ENCODE peak calls at places on chromosomes 16 and 17, in four cellular contexts. V is neural progenitor cell, Y is B cell, W is GM13977. C is an unnamed sample.

GRCh38 chr16:54166342-54166865 is 120.2 kb downstream of the IRX3 start:
- DNase-seq in V (no peak), Y (no peak), W (no peak), C (no peak)

GRCh38 chr17:48604770-48605329 is at the start of gene HOXB6:
- DNase-seq in V (no peak), Y (no peak), W (no peak), C (no peak)

GRCh38 chr17:13365331-13365730 is 236.4 kb downstream of the HS3ST3A1 start:
- DNase-seq in V (no peak), Y (no peak), W (no peak), C (no peak)

GRCh38 chr17:72631568-72631967 is 460.9 kb downstream of the SLC39A11 start:
- DNase-seq in V (peak; percentile 23), Y (no peak), W (no peak), C (no peak)

GRCh38 chr17:19260958-19261357 is 23.8 kb downstream of the EPN2 start:
- DNase-seq in V (peak; percentile 17), Y (no peak), W (no peak), C (no peak)

GRCh38 chr16:85573696-85574641 is 39.2 kb upstream of the GSE1 start:
- DNase-seq in V (no peak), Y (no peak), W (no peak), C (no peak)

GRCh38 chr17:59504821-59505220 is 60.6 kb upstream of the DHX40 start:
- DNase-seq in V (no peak), Y (no peak), W (no peak), C (no peak)

GRCh38 chr17:42698736-42699414 is 16.5 kb downstream of the CNTNAP1 start:
- DNase-seq in V (peak; percentile 76), Y (no peak), W (no peak), C (no peak)

GRCh38 chr17:50556803-50557202 is 3.7 kb upstream of the CACNA1G start:
- DNase-seq in V (no peak), Y (no peak), W (no peak), C (no peak)

GRCh38 chr16:1003551-1004347 is 22.2 kb downstream of the SOX8 start:
- DNase-seq in V (no peak), Y (no peak), W (no peak), C (no peak)

GRCh38 chr17:40311575-40311974 is 2.6 kb downstream of the RARA start:
- DNase-seq in V (no peak), Y (no peak), W (peak; percentile 23), C (peak; percentile 19)

GRCh38 chr17:40065041-40065770 is 2.4 kb downstream of the THRA start:
- DNase-seq in V (peak; percentile 68), Y (no peak), W (no peak), C (no peak)

GRCh38 chr17:82696916-82697807 is 1.3 kb downstream of the RAB40B start:
- DNase-seq in V (peak; percentile 38), Y (peak; percentile 61), W (peak; percentile 54), C (peak; percentile 56)

GRCh38 chr17:61451538-61452300 is 503 bp upstream of the TBX4 start:
- DNase-seq in V (peak; percentile 74), Y (peak; percentile 63), W (peak; percentile 39), C (no peak)

GRCh38 chr17:72733619-72734282 is 358.7 kb downstream of the SLC39A11 start:
- DNase-seq in V (no peak), Y (no peak), W (peak; percentile 30), C (peak; percentile 51)

GRCh38 chr16:3952342-3953131 is 72.0 kb upstream of the CREBBP start:
- DNase-seq in V (peak; percentile 53), Y (no peak), W (no peak), C (no peak)

GRCh38 chr17:63275968-63276349 is 170.1 kb downstream of the CYB561 start:
- DNase-seq in V (no peak), Y (no peak), W (no peak), C (no peak)

GRCh38 chr17:74768069-74768762 is 7.9 kb downstream of the NAT9 start:
- DNase-seq in V (no peak), Y (no peak), W (no peak), C (no peak)

GRCh38 chr17:42378597-42379594 is 9.3 kb downstream of the STAT3 start:
- DNase-seq in V (no peak), Y (peak; percentile 34), W (no peak), C (no peak)

GRCh38 chr16:69169607-69170352 is 17.2 kb upstream of the SNTB2 start:
- DNase-seq in V (no peak), Y (no peak), W (no peak), C (no peak)

GRCh38 chr16:27505297-27506236 is 44.1 kb downstream of the GTF3C1 start:
- DNase-seq in V (no peak), Y (no peak), W (no peak), C (no peak)

GRCh38 chr17:18905226-18905625 is 46.7 kb upstream of the SLC5A10 start:
- DNase-seq in V (no peak), Y (no peak), W (no peak), C (no peak)

GRCh38 chr16:9092282-9092962 is 978 bp downstream of the HAPSTR1 start:
- DNase-seq in V (peak; percentile 66), Y (peak; percentile 71), W (peak; percentile 48), C (peak; percentile 37)

GRCh38 chr17:60604686-60605334 is 4.8 kb downstream of the PPM1D start:
- DNase-seq in V (no peak), Y (no peak), W (no peak), C (no peak)

GRCh38 chr17:79837888-79838540 is 1.2 kb downstream of the CBX4 start:
- DNase-seq in V (peak; percentile 41), Y (peak; percentile 58), W (no peak), C (no peak)

DNA sequence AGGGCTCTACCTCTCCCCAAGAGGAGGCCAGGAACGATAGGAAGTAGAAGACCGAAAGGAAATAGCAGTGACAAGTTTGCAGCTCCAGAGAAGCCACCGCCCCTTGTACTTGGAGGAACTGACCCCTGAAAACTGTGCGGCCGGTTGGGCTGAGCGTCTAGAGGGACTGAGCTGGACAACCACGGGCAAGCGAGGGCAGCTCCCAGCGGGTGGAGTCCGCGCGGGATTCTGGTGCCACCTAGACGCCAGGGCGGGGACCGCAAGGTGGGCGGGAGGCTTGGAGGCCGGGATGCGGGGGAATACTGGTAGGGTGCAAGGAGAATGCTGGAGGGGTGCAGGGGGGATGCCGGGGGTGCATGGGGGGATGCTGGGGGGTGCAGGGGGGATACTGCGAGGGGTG is 1.3 kb upstream of the SLC6A4 start:
- DNase-seq in V (peak; percentile 83), Y (peak; percentile 54), W (peak; percentile 77), C (peak; percentile 73)
- TF ChIP-seq CTCF in V (peak; percentile 47), Y (no peak), W (peak; percentile 79), C (peak; percentile 39)

DNA sequence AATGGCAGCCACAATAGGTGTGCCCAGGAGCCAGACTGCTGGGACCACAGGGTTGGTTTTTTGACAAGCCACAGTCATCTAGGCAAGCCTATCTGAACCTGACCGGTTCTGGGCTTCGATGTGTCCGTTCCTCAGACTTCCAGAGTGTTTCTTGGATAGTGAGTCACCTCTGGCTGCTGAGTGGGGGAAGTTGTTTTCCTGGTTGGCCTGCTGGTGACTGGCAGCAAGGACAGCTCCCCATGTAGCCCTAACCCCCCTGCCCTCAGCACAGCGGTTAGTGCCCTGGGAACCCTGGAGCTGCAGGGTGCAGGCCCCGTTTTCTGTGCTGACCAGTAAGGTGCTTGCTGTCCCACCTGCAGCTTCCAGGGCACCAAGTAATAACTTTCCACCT is 65.5 kb downstream of the PLD6 start:
- DNase-seq in V (no peak), Y (no peak), W (no peak), C (no peak)
- TF ChIP-seq CTCF in V (no peak), Y (no peak), W (no peak), C (no peak)

GRCh38 chr17:9917801-9918200 is 12.7 kb upstream of the RCVRN start:
- DNase-seq in V (no peak), Y (no peak), W (no peak), C (no peak)
- TF ChIP-seq CTCF in V (no peak), Y (no peak), W (no peak), C (no peak)

GRCh38 chr16:82002831-82003230 is 8.4 kb downstream of the SDR42E1 start:
- DNase-seq in V (no peak), Y (no peak), W (no peak), C (no peak)
- TF ChIP-seq CTCF in V (no peak), Y (no peak), W (no peak), C (no peak)

DNA sequence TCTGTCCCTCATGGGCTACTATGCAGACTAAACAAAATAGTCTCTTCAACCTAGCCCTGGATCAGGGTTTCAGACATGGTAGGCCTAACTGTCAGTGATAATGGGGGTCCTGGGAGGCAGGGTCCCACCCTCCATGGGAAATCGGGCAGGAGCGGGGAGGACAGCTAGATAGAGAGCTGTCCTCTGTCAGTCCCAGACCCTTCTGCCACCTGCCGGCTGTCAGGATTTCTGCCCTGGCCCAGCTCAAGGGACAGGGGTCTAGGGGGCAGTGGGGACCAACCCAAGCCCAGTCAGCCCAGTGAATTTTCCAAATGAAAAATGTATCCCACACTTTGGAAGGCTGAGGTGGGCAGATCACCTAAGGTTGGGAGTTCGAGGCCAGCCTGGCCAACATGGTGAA is 5.3 kb downstream of the CA7 start:
- DNase-seq in V (no peak), Y (no peak), W (no peak), C (no peak)
- TF ChIP-seq CTCF in V (peak; percentile 24), Y (no peak), W (no peak), C (no peak)

GRCh38 chr16:81581107-81581506 is 136.5 kb downstream of the CMIP start:
- DNase-seq in V (no peak), Y (no peak), W (no peak), C (no peak)

GRCh38 chr16:81586421-81586820 is 141.8 kb downstream of the CMIP start:
- DNase-seq in V (no peak), Y (no peak), W (no peak), C (no peak)

GRCh38 chr16:81582655-81583441 is 138.2 kb downstream of the CMIP start:
- DNase-seq in V (peak; percentile 37), Y (no peak), W (no peak), C (no peak)

GRCh38 chr16:81585785-81586184 is 141.2 kb downstream of the CMIP start:
- DNase-seq in V (peak; percentile 49), Y (no peak), W (no peak), C (no peak)

GRCh38 chr16:81583893-81584705 is 139.5 kb downstream of the CMIP start:
- DNase-seq in V (no peak), Y (no peak), W (no peak), C (no peak)
- TF ChIP-seq CTCF in V (no peak), Y (no peak), W (no peak), C (no peak)

GRCh38 chr16:31276600-31276999 is 16.8 kb downstream of the ITGAM start:
- DNase-seq in V (no peak), Y (no peak), W (no peak), C (no peak)
- TF ChIP-seq CTCF in V (no peak), Y (no peak), W (no peak), C (no peak)